ENCODE peak calls at places on chromosomes 1 and 21, in eight cellular contexts. Z is EL; O is tibial artery; K is CD8-positive, alpha-beta memory T cell; S is HuH-7.5; Y is AG04449; P is NCI-H1092; C is HCEC 1CT. B is an unnamed sample.

GRCh38 chr1:185632659-185633428 is 101.3 kb upstream of the HMCN1 start:
- DNase-seq in Z (no peak), O (no peak), K (no peak), S (no peak), Y (peak; percentile 60), P (no peak), C (no peak), B (no peak)

GRCh38 chr21:45541221-45542039 is 810 bp downstream of the SLC19A1 start:
- DNase-seq in Z (peak; percentile 61), O (peak; percentile 72), K (peak; percentile 76), S (peak; percentile 95), Y (no peak), P (peak; percentile 62), C (peak; percentile 61), B (peak; percentile 50)

GRCh38 chr1:67256291-67257172 is 51.1 kb upstream of the IL12RB2 start:
- DNase-seq in Z (no peak), O (peak; percentile 43), K (no peak), S (no peak), Y (no peak), P (no peak), C (no peak), B (no peak)

GRCh38 chr1:64195089-64195410 is 8.4 kb upstream of the UBE2U start:
- DNase-seq in Z (no peak), O (no peak), K (no peak), S (no peak), Y (no peak), P (no peak), C (no peak), B (no peak)

GRCh38 chr1:203673550-203674411 is 47.1 kb downstream of the ATP2B4 start:
- DNase-seq in Z (peak; percentile 98), O (peak; percentile 69), K (peak; percentile 71), S (peak; percentile 52), Y (peak; percentile 59), P (no peak), C (peak; percentile 96), B (peak; percentile 37)

GRCh38 chr21:17793675-17794123 is 25.5 kb downstream of the C21orf91 start:
- DNase-seq in Z (peak; percentile 54), O (no peak), K (no peak), S (no peak), Y (peak; percentile 2), P (no peak), C (peak; percentile 65), B (no peak)

GRCh38 chr1:19866758-19867157 is 15.4 kb upstream of the OTUD3 start:
- DNase-seq in Z (peak; percentile 47), O (no peak), K (no peak), S (no peak), Y (no peak), P (no peak), C (peak; percentile 59), B (no peak)

GRCh38 chr1:202084791-202085681 is 37.7 kb upstream of the GPR37L1 start:
- DNase-seq in Z (no peak), O (no peak), K (no peak), S (no peak), Y (no peak), P (peak; percentile 74), C (no peak), B (no peak)

GRCh38 chr1:101723415-101723814 is 273.3 kb downstream of the OLFM3 start:
- DNase-seq in Z (no peak), O (no peak), K (no peak), S (no peak), Y (no peak), P (no peak), C (no peak), B (no peak)

GRCh38 chr1:40187399-40187798 is 26.2 kb downstream of the RLF start:
- DNase-seq in Z (no peak), O (no peak), K (no peak), S (no peak), Y (no peak), P (no peak), C (no peak), B (no peak)

GRCh38 chr1:31736675-31737074 is 27.5 kb downstream of the ADGRB2 start:
- DNase-seq in Z (no peak), O (no peak), K (no peak), S (no peak), Y (no peak), P (no peak), C (no peak), B (no peak)

GRCh38 chr1:209064850-209065249 is 518.7 kb upstream of the CAMK1G start:
- DNase-seq in Z (no peak), O (no peak), K (no peak), S (no peak), Y (no peak), P (no peak), C (no peak), B (no peak)

GRCh38 chr1:174957829-174958228 is 41.9 kb upstream of the CACYBP start:
- DNase-seq in Z (no peak), O (no peak), K (no peak), S (no peak), Y (no peak), P (no peak), C (no peak), B (no peak)

GRCh38 chr1:15188678-15189077 is 35.1 kb downstream of the TMEM51 start:
- DNase-seq in Z (peak; percentile 56), O (no peak), K (no peak), S (no peak), Y (no peak), P (no peak), C (peak; percentile 37), B (no peak)

GRCh38 chr1:10387611-10388386 is 11.1 kb upstream of the PGD start:
- DNase-seq in Z (peak; percentile 29), O (peak; percentile 34), K (no peak), S (peak; percentile 56), Y (peak; percentile 65), P (no peak), C (peak; percentile 3), B (no peak)

GRCh38 chr1:81158592-81158991 is 642.1 kb upstream of the ADGRL2 start:
- DNase-seq in Z (peak; percentile 14), O (no peak), K (no peak), S (no peak), Y (no peak), P (no peak), C (peak; percentile 10), B (no peak)

GRCh38 chr1:53410691-53411090 is 48.5 kb upstream of the DMRTB1 start:
- DNase-seq in Z (no peak), O (no peak), K (no peak), S (no peak), Y (no peak), P (no peak), C (no peak), B (no peak)

GRCh38 chr1:152777510-152778137 is 2.7 kb downstream of the LCE1F start:
- DNase-seq in Z (peak; percentile 46), O (no peak), K (no peak), S (peak; percentile 20), Y (no peak), P (no peak), C (peak; percentile 28), B (no peak)

GRCh38 chr1:109754738-109755137 is 9.0 kb downstream of the EPS8L3 start:
- DNase-seq in Z (no peak), O (no peak), K (no peak), S (no peak), Y (no peak), P (no peak), C (no peak), B (no peak)

GRCh38 chr1:170770254-170770653 is 106.3 kb downstream of the PRRX1 start:
- DNase-seq in Z (no peak), O (no peak), K (no peak), S (no peak), Y (no peak), P (no peak), C (no peak), B (no peak)

GRCh38 chr1:22388666-22389455 is 62.8 kb upstream of the ZBTB40 start:
- DNase-seq in Z (peak; percentile 95), O (no peak), K (no peak), S (no peak), Y (peak; percentile 19), P (no peak), C (no peak), B (no peak)

GRCh38 chr1:228411121-228411520 is 4.5 kb upstream of the TRIM11 start:
- DNase-seq in Z (no peak), O (no peak), K (no peak), S (no peak), Y (no peak), P (no peak), C (no peak), B (no peak)

GRCh38 chr1:207711285-207711684 is 40.6 kb upstream of the CD46 start:
- DNase-seq in Z (peak; percentile 21), O (no peak), K (no peak), S (peak; percentile 6), Y (no peak), P (no peak), C (peak; percentile 40), B (no peak)

GRCh38 chr1:119912963-119913362 is 16.6 kb upstream of the ADAM30 start:
- DNase-seq in Z (no peak), O (no peak), K (no peak), S (no peak), Y (no peak), P (no peak), C (no peak), B (no peak)

GRCh38 chr1:47688161-47688560 is 250.3 kb downstream of the FOXD2 start:
- DNase-seq in Z (no peak), O (no peak), K (no peak), S (no peak), Y (no peak), P (no peak), C (no peak), B (no peak)

GRCh38 chr1:237386362-237387143 is 344.6 kb downstream of the RYR2 start:
- DNase-seq in Z (peak; percentile 16), O (no peak), K (no peak), S (no peak), Y (no peak), P (no peak), C (no peak), B (no peak)

GRCh38 chr1:150562384-150563339 is 13.5 kb downstream of the ADAMTSL4 start:
- DNase-seq in Z (no peak), O (peak; percentile 44), K (peak; percentile 58), S (no peak), Y (no peak), P (no peak), C (no peak), B (peak; percentile 48)

GRCh38 chr1:199357591-199357990 is 669.9 kb upstream of the NR5A2 start:
- DNase-seq in Z (no peak), O (no peak), K (no peak), S (no peak), Y (no peak), P (no peak), C (no peak), B (no peak)

GRCh38 chr1:175150596-175151319 is 41.8 kb downstream of the KIAA0040 start:
- DNase-seq in Z (peak; percentile 13), O (no peak), K (no peak), S (no peak), Y (no peak), P (no peak), C (no peak), B (no peak)

GRCh38 chr1:230424440-230425251 is 1.5 kb downstream of the PGBD5 start:
- DNase-seq in Z (no peak), O (no peak), K (no peak), S (no peak), Y (no peak), P (no peak), C (no peak), B (no peak)

GRCh38 chr1:147472489-147472888 is 68.8 kb upstream of the BCL9 start:
- DNase-seq in Z (no peak), O (no peak), K (no peak), S (no peak), Y (no peak), P (no peak), C (no peak), B (no peak)

GRCh38 chr1:85061711-85062424 is 13.6 kb upstream of the MCOLN3 start:
- DNase-seq in Z (peak; percentile 98), O (peak; percentile 91), K (peak; percentile 74), S (peak; percentile 71), Y (peak; percentile 90), P (peak; percentile 47), C (peak; percentile 97), B (peak; percentile 68)

B was measured in activated T-cell treated with anti-CD3 and anti-CD28 coated beads for 1 hour.